ENCODE peak calls at places on chromosomes 12 and 14, in six cellular contexts. B, X, F, U, K and Z are unnamed samples.

GRCh38 chr14:72880164-72880563 is 13.7 kb downstream of the DPF3 start:
- DNase-seq in B (no peak), X (no peak), F (no peak), U (no peak), K (no peak), Z (no peak)

GRCh38 chr14:59629384-59630158 is 53.0 kb upstream of the CCDC175 start:
- DNase-seq in B (no peak), X (no peak), F (peak; percentile 45), U (no peak), K (no peak), Z (no peak)

GRCh38 chr12:31964280-31964679 is 5.1 kb downstream of the RESF1 start:
- DNase-seq in B (no peak), X (no peak), F (no peak), U (no peak), K (no peak), Z (no peak)

GRCh38 chr14:29064305-29064704 is 297.7 kb downstream of the FOXG1 start:
- DNase-seq in B (no peak), X (no peak), F (no peak), U (no peak), K (no peak), Z (no peak)

GRCh38 chr14:69485701-69486100 is 1.2 kb downstream of the PLEKHD1 start:
- DNase-seq in B (no peak), X (no peak), F (no peak), U (no peak), K (no peak), Z (no peak)

GRCh38 chr12:92133795-92134637 is 11.6 kb downstream of the BTG1 start:
- DNase-seq in B (no peak), X (no peak), F (peak; percentile 28), U (no peak), K (no peak), Z (no peak)

GRCh38 chr14:71754422-71755095 is 177.7 kb upstream of the RGS6 start:
- DNase-seq in B (no peak), X (no peak), F (no peak), U (no peak), K (no peak), Z (no peak)

GRCh38 chr12:67436230-67436629 is 167.1 kb downstream of the CAND1 start:
- DNase-seq in B (no peak), X (no peak), F (no peak), U (no peak), K (no peak), Z (no peak)

GRCh38 chr12:57055834-57056233 is 5.9 kb upstream of the MYO1A start:
- DNase-seq in B (no peak), X (no peak), F (no peak), U (no peak), K (no peak), Z (no peak)

GRCh38 chr12:67676624-67677023 is 28.1 kb downstream of the DYRK2 start:
- DNase-seq in B (no peak), X (no peak), F (no peak), U (no peak), K (no peak), Z (no peak)

GRCh38 chr14:35333797-35334743 is 41.9 kb downstream of the PSMA6 start:
- DNase-seq in B (peak; percentile 29), X (peak; percentile 78), F (peak; percentile 16), U (no peak), K (no peak), Z (no peak)

GRCh38 chr14:35331605-35332516 is 39.7 kb downstream of the PSMA6 start:
- DNase-seq in B (no peak), X (peak; percentile 75), F (peak; percentile 55), U (no peak), K (no peak), Z (no peak)

GRCh38 chr14:35335388-35336092 is 43.4 kb downstream of the PSMA6 start:
- DNase-seq in B (peak; percentile 95), X (peak; percentile 86), F (peak; percentile 36), U (no peak), K (no peak), Z (no peak)

GRCh38 chr14:35333347-35333730 is 41.2 kb downstream of the PSMA6 start:
- DNase-seq in B (no peak), X (no peak), F (peak; percentile 18), U (no peak), K (no peak), Z (no peak)

GRCh38 chr14:35332517-35333346 is 40.5 kb downstream of the PSMA6 start:
- DNase-seq in B (peak; percentile 58), X (no peak), F (peak; percentile 22), U (no peak), K (no peak), Z (no peak)
- TF ChIP-seq CHD2 in B (no peak), X (no peak), F (no peak), U (no peak), K (no peak), Z (no peak)

GRCh38 chr14:103134405-103134804 is 11.1 kb downstream of the TNFAIP2 start:
- DNase-seq in B (no peak), X (no peak), F (no peak), U (no peak), K (no peak), Z (no peak)

GRCh38 chr14:103136388-103137271 is 13.4 kb downstream of the TNFAIP2 start:
- DNase-seq in B (peak; percentile 69), X (no peak), F (no peak), U (no peak), K (peak; percentile 75), Z (no peak)

GRCh38 chr14:103134919-103135318 is 11.7 kb downstream of the TNFAIP2 start:
- DNase-seq in B (no peak), X (no peak), F (no peak), U (no peak), K (no peak), Z (no peak)

GRCh38 chr14:103135333-103136075 is 12.2 kb downstream of the TNFAIP2 start:
- DNase-seq in B (no peak), X (peak; percentile 42), F (no peak), U (no peak), K (no peak), Z (no peak)

DNA sequence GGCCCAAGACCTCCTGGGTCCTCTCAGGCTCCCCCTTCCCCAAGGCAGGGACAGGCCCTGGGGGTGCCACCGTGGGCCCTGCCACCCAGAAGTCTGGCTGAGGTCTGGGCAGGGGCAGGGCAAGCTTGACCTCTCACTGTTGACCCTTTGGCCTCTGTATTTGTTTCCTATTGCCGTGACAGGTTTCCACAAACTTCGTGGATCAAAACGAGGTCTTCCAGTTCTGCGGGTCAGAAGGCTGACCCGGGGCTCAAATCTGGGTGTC is 12.7 kb downstream of the TNFAIP2 start:
- DNase-seq in B (no peak), X (no peak), F (no peak), U (no peak), K (no peak), Z (no peak)
- TF ChIP-seq CHD2 in B (no peak), X (no peak), F (no peak), U (no peak), K (no peak), Z (no peak)

GRCh38 chr12:113757223-113758002 is 208.7 kb downstream of the RBM19 start:
- DNase-seq in B (no peak), X (no peak), F (no peak), U (no peak), K (no peak), Z (no peak)
- TF ChIP-seq CHD2 in B (no peak), X (no peak), F (no peak), U (no peak), K (no peak), Z (no peak)

GRCh38 chr12:26627335-26627734 is 205.7 kb downstream of the ITPR2 start:
- DNase-seq in B (no peak), X (peak; percentile 64), F (no peak), U (no peak), K (no peak), Z (no peak)
- TF ChIP-seq CHD2 in B (no peak), X (no peak), F (no peak), U (no peak), K (no peak), Z (no peak)

DNA sequence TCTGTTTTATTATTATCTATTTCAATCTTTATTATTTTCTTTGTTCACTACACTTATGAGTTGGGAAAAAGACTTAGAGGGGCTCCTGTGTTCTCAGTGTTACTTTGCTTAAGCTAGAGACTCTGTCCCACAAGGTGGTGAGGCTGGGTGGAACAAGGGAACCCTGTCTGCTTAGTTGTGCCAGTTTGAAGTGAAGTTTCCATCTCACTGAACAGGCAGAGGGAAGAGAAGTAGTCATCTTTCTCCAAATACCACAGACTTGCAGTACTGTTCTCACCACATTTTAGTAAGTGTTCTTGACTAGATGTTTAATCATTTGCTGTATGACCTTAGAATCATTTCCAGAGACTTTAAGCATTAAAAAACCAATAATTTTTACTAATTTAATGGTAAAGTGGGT is 195.7 kb upstream of the NEDD1 start:
- DNase-seq in B (no peak), X (no peak), F (no peak), U (no peak), K (no peak), Z (no peak)
- TF ChIP-seq CHD2 in B (no peak), X (no peak), F (no peak), U (no peak), K (no peak), Z (no peak)

GRCh38 chr14:96056509-96057422 is 17.6 kb downstream of the C14orf132 start:
- DNase-seq in B (no peak), X (peak; percentile 9), F (peak; percentile 23), U (no peak), K (no peak), Z (no peak)

GRCh38 chr14:96057738-96058137 is 18.6 kb downstream of the C14orf132 start:
- DNase-seq in B (no peak), X (no peak), F (no peak), U (no peak), K (no peak), Z (no peak)

GRCh38 chr14:96054661-96055060 is 15.5 kb downstream of the C14orf132 start:
- DNase-seq in B (no peak), X (no peak), F (no peak), U (no peak), K (no peak), Z (no peak)

GRCh38 chr14:96055065-96055752 is 16.0 kb downstream of the C14orf132 start:
- DNase-seq in B (no peak), X (no peak), F (peak; percentile 59), U (no peak), K (no peak), Z (no peak)

DNA sequence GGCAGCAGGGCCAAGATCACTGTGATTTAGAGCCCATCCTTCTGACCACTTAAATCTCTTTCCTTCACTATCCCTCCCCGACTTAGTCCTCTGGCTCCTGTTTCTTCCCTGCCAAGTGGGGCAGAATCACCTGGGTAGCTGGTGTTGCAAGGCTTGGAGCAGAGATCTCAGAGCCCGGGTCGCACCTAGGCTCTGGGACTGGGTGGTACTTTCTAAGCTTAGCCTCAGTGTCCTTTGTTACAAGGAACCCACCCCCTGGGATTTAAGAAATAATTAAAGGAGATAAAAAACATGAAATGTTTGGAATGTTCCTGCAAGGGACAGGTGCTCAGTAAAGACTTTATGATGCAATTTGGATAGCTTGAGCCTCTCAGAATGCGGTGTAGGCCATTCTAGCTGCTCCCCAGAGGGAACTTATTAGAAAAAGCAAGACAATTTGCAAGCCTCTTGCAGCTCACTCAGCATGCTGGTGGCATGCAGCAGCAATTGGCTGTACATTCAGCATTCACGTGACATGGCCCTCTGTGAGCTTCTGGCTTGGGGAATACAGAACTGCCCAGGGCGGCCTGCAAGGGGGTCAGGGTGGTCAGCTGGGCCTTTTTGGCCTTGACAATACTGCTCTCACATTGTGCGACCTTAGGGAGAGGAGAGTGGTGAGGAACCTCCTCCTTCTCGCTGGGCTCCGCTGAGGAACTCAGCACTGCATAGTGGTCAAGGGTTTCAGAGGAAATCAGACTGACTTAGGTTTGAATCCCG is 16.8 kb downstream of the C14orf132 start:
- DNase-seq in B (no peak), X (no peak), F (no peak), U (no peak), K (no peak), Z (no peak)
- TF ChIP-seq CHD2 in B (no peak), X (no peak), F (no peak), U (no peak), K (no peak), Z (no peak)